ENCODE peak calls at places on chromosomes 12 and 14, in six cellular contexts. W, H, Z, U, I and B are unnamed samples.
A peak's percentile ranks its signal among the peaks of the same experiment; 100 is the strongest.

GRCh38 chr12:91786490-91787272 is 359.0 kb downstream of the BTG1 start:
- DNase-seq in W (no peak), H (no peak), Z (no peak), U (no peak), I (no peak), B (no peak)

GRCh38 chr14:54698501-54698900 is 131.6 kb downstream of the SAMD4A start:
- DNase-seq in W (no peak), H (no peak), Z (no peak), U (no peak), I (no peak), B (no peak)

GRCh38 chr14:89236846-89237245 is 180.2 kb downstream of the FOXN3 start:
- DNase-seq in W (no peak), H (no peak), Z (no peak), U (no peak), I (no peak), B (no peak)

GRCh38 chr12:5260591-5261086 is 171.3 kb upstream of the NTF3 start:
- DNase-seq in W (no peak), H (no peak), Z (peak; percentile 17), U (no peak), I (no peak), B (no peak)

GRCh38 chr14:103539056-103539825 is 10.2 kb downstream of the TRMT61A start:
- DNase-seq in W (no peak), H (no peak), Z (no peak), U (no peak), I (no peak), B (no peak)

GRCh38 chr12:52672321-52672933 is 7.8 kb downstream of the KRT1 start:
- DNase-seq in W (peak; percentile 37), H (no peak), Z (no peak), U (no peak), I (peak; percentile 5), B (peak; percentile 48)

GRCh38 chr14:72054929-72055328 is 122.7 kb downstream of the RGS6 start:
- DNase-seq in W (no peak), H (no peak), Z (no peak), U (no peak), I (no peak), B (no peak)

GRCh38 chr12:93664573-93665138 is 12.5 kb upstream of the CRADD start:
- DNase-seq in W (no peak), H (no peak), Z (no peak), U (no peak), I (peak; percentile 44), B (peak; percentile 23)

GRCh38 chr12:105330938-105331804 is 680 bp downstream of the C12orf75 start:
- DNase-seq in W (no peak), H (peak; percentile 55), Z (peak; percentile 57), U (peak; percentile 25), I (no peak), B (no peak)

GRCh38 chr12:57498143-57498524 is 10.3 kb downstream of the MARS1 start:
- DNase-seq in W (no peak), H (no peak), Z (no peak), U (peak; percentile 55), I (no peak), B (no peak)

GRCh38 chr12:69583203-69583602 is 2.1 kb upstream of the CCT2 start:
- DNase-seq in W (peak; percentile 73), H (no peak), Z (peak; percentile 27), U (peak; percentile 44), I (no peak), B (no peak)

GRCh38 chr14:56821177-56821576 is 10.9 kb upstream of the OTX2 start:
- DNase-seq in W (no peak), H (no peak), Z (no peak), U (no peak), I (no peak), B (no peak)

GRCh38 chr12:57237952-57238853 is 8.7 kb downstream of the SHMT2 start:
- DNase-seq in W (peak; percentile 61), H (no peak), Z (peak; percentile 73), U (peak; percentile 56), I (no peak), B (no peak)

GRCh38 chr14:74599201-74599809 is 12.7 kb downstream of the LTBP2 start:
- DNase-seq in W (no peak), H (no peak), Z (no peak), U (no peak), I (peak; percentile 66), B (no peak)

GRCh38 chr14:100334904-100335303 is 11.8 kb downstream of the SLC25A47 start:
- DNase-seq in W (no peak), H (no peak), Z (no peak), U (no peak), I (no peak), B (no peak)